ENCODE peak calls at places on chromosomes 3 and 15, in seven cellular contexts. O is fibroblast of lung, X is GM12878, R is testis, I is hepatocyte, T is ascending aorta, M is psoas muscle. F is an unnamed sample. For H3K4me1, the result is how much of the 10 kb centered on the place peaks cover.

GRCh38 chr15:31215490-31216209 is 111.0 kb upstream of the KLF13 start:
- DNase-seq in M (peak), R (peak), T (peak), O (peak), X (no peak), I (peak), F (peak)

GRCh38 chr3:99943931-99944761 is 126.5 kb downstream of the CMSS1 start:
- DNase-seq in R (no peak), O (no peak), M (no peak), I (no peak), T (no peak), X (no peak), F (no peak)

GRCh38 chr15:38226867-38227266 is 25.8 kb upstream of the SPRED1 start:
- DNase-seq in X (no peak), O (peak), M (no peak), R (peak), I (peak), T (no peak), F (peak)

GRCh38 chr15:90266061-90266431 is 574 bp downstream of the NGRN start:
- DNase-seq in O (peak), I (no peak), M (peak), T (no peak), R (peak), X (no peak), F (peak)

GRCh38 chr3:24802614-24803013 is 308.0 kb upstream of the THRB start:
- DNase-seq in O (no peak), R (no peak), I (no peak), T (no peak), X (peak), M (no peak), F (no peak)

GRCh38 chr15:56532766-56533455 is 68.0 kb upstream of the MNS1 start:
- DNase-seq in R (no peak), M (no peak), X (no peak), O (no peak), T (no peak), I (no peak), F (no peak)

GRCh38 chr15:94070341-94071275 is 160.8 kb upstream of the MCTP2 start:
- DNase-seq in T (no peak), M (no peak), I (peak), R (peak), X (no peak), O (peak), F (no peak)

GRCh38 chr15:93196136-93196670 is 107.2 kb upstream of the RGMA start:
- DNase-seq in I (no peak), X (no peak), O (no peak), T (no peak), R (no peak), M (no peak), F (no peak)

GRCh38 chr3:45137656-45138181 is 8.5 kb downstream of the CDCP1 start:
- DNase-seq in R (no peak), T (no peak), I (no peak), O (no peak), M (no peak), X (no peak), F (peak)

GRCh38 chr3:65412591-65412990 is 626.1 kb downstream of the MAGI1 start:
- DNase-seq in X (no peak), R (no peak), M (peak), T (no peak), O (no peak), I (peak), F (peak)

GRCh38 chr3:177318559-177318958 is 121.3 kb upstream of the TBL1XR1 start:
- DNase-seq in M (no peak), O (no peak), R (no peak), T (no peak), X (no peak), I (no peak), F (no peak)

GRCh38 chr3:177195242-177195940 is 1.9 kb downstream of the TBL1XR1 start:
- DNase-seq in X (no peak), T (no peak), O (no peak), I (peak), R (peak), M (no peak), F (peak)

GRCh38 chr3:53269888-53270880 is 14.4 kb upstream of the TKT start:
- DNase-seq in R (peak), T (peak), O (peak), I (peak), X (peak), M (peak), F (peak)

GRCh38 chr3:184172681-184173373 is 1.8 kb upstream of the AP2M1 start:
- DNase-seq in X (no peak), I (no peak), M (no peak), O (peak), R (no peak), T (no peak), F (no peak)

GRCh38 chr3:46952813-46953212 is 23.7 kb downstream of the CCDC12 start:
- DNase-seq in X (no peak), O (no peak), I (no peak), T (no peak), M (no peak), R (no peak), F (no peak)

GRCh38 chr3:46954178-46954577 is 22.4 kb downstream of the CCDC12 start:
- DNase-seq in T (no peak), O (no peak), R (no peak), X (no peak), I (no peak), M (no peak), F (no peak)

GRCh38 chr3:46955801-46956259 is 20.7 kb downstream of the CCDC12 start:
- DNase-seq in T (no peak), O (no peak), I (no peak), X (no peak), M (no peak), R (no peak), F (no peak)

GRCh38 chr3:46953265-46954010 is 23.1 kb downstream of the CCDC12 start:
- DNase-seq in R (no peak), M (no peak), I (no peak), O (no peak), T (no peak), X (no peak), F (no peak)

GRCh38 chr3:46955157-46955556 is 21.4 kb downstream of the CCDC12 start:
- DNase-seq in X (no peak), I (no peak), T (no peak), R (no peak), M (no peak), O (no peak), F (no peak)
- H3K4me1 ChIP-seq in X (half or more), I (half or more), T (under half), R (under half), M (half or more), O (under half), F (under half)

GRCh38 chr3:187811580-187812250 is 66.4 kb upstream of the BCL6 start:
- DNase-seq in T (no peak), M (no peak), X (no peak), O (peak), R (no peak), I (peak), F (no peak)
- H3K4me1 ChIP-seq in T (under half), M (under half), X (under half), O (under half), R (under half), I (under half), F (under half)

GRCh38 chr3:10766049-10766705 is 49.9 kb upstream of the SLC6A11 start:
- DNase-seq in O (no peak), T (no peak), R (no peak), X (no peak), I (no peak), M (no peak), F (no peak)
- H3K4me1 ChIP-seq in O (under half), T (under half), R (under half), X (under half), I (under half), M (under half), F (under half)

GRCh38 chr15:98861188-98861587 is 146.4 kb downstream of the PGPEP1L start:
- DNase-seq in O (no peak), M (no peak), T (no peak), X (no peak), R (no peak), I (no peak), F (no peak)

GRCh38 chr15:98868564-98868963 is 139.0 kb downstream of the PGPEP1L start:
- DNase-seq in O (no peak), R (peak), I (no peak), X (no peak), M (no peak), T (no peak), F (no peak)

GRCh38 chr15:98866503-98866902 is 141.1 kb downstream of the PGPEP1L start:
- DNase-seq in M (no peak), T (no peak), I (no peak), R (peak), O (peak), X (no peak), F (no peak)

GRCh38 chr15:98863983-98864382 is 143.6 kb downstream of the PGPEP1L start:
- DNase-seq in I (no peak), M (no peak), T (no peak), X (no peak), O (no peak), R (no peak), F (no peak)

GRCh38 chr15:98865397-98866339 is 141.9 kb downstream of the PGPEP1L start:
- DNase-seq in R (peak), X (no peak), T (no peak), O (peak), M (peak), I (no peak), F (peak)
- H3K4me1 ChIP-seq in R (under half), X (under half), T (under half), O (under half), M (under half), I (under half), F (under half)

GRCh38 chr15:22845289-22845900 is 6.9 kb downstream of the NIPA2 start:
- DNase-seq in I (peak), O (peak), M (no peak), R (no peak), T (no peak), X (no peak), F (peak)

GRCh38 chr15:22839046-22839705 is 710 bp downstream of the NIPA2 start:
- DNase-seq in O (no peak), R (no peak), T (no peak), I (no peak), X (no peak), M (no peak), F (no peak)

GRCh38 chr15:22850055-22850454 is 11.6 kb downstream of the NIPA2 start:
- DNase-seq in T (no peak), X (no peak), I (no peak), M (no peak), R (no peak), O (no peak), F (no peak)

GRCh38 chr15:22846073-22846472 is 7.6 kb downstream of the NIPA2 start:
- DNase-seq in M (no peak), X (no peak), R (no peak), T (no peak), O (no peak), I (no peak), F (no peak)

DNA sequence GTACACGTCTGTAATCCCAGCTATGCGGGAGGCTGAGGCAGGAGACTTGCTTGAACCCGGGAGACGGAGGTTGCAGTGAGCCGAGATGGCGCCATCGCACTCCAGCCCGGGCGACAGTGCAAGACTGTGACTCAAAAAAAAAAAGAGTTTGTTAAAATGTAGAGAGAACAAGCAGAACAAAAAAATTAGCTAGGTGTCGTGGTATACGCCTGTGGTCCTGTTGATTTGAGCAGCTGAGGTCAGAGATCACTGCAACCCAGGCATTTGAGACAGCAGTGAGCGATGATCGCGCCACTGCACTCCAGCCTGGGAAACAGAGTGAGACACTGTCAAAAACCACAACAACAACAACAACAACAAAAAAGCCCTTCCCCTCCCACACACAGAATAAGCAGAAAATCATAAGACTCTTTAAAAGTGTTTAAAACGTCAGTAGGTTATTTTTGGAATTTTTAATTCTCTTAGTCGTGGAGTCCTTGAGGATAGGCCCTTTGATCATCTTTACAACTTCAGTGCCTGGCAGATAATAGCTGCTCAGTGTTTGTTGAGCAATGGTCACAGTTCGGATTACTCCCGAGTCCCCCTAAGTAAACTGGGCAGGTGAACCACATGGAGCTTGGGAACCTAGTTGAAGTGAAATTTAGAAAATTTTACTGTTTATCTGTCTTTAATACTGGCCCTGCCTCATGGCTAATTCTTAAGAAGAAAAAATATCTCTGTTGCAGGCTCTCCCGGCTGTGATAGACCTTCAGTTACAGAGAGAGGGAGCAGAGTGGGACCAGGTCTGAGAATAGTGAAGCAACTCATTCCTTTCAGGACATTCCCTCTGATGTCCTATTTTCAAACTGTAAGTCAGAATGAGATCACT is 6.2 kb downstream of the NIPA2 start:
- DNase-seq in T (no peak), X (no peak), R (no peak), I (no peak), O (no peak), M (no peak), F (no peak)
- H3K4me1 ChIP-seq in T (under half), X (under half), R (under half), I (under half), O (under half), M (under half), F (under half)